ENCODE peak calls at places on chromosomes 13 and 19, in seven cellular contexts. Z, L, Q, B, Y, X and W are unnamed samples.

GRCh38 chr19:36331353-36332228 is 47.4 kb downstream of the ZFP14 start:
- DNase-seq in X (peak; percentile 42), L (peak; percentile 82), Y (peak; percentile 73), Z (peak; percentile 64), Q (peak; percentile 94), B (peak; percentile 80), W (peak; percentile 83)

GRCh38 chr19:33950141-33950805 is 153.6 kb downstream of the KCTD15 start:
- DNase-seq in Y (no peak), B (no peak), Q (peak; percentile 16), L (no peak), X (no peak), Z (no peak), W (no peak)

GRCh38 chr19:45137179-45137761 is 23.5 kb downstream of the NKPD1 start:
- DNase-seq in Q (no peak), Z (no peak), B (peak; percentile 61), L (no peak), Y (peak; percentile 81), X (no peak), W (no peak)

GRCh38 chr13:64643066-64643465 is 2587.1 kb downstream of the PCDH9 start:
- DNase-seq in Y (no peak), B (no peak), L (no peak), X (no peak), Z (no peak), Q (no peak), W (no peak)

GRCh38 chr13:102654786-102655185 is 40.1 kb downstream of the METTL21C start:
- DNase-seq in Y (no peak), B (no peak), Q (no peak), Z (no peak), X (no peak), L (no peak), W (no peak)

GRCh38 chr19:39310558-39311311 is 9.9 kb downstream of the LRFN1 start:
- DNase-seq in L (no peak), X (no peak), B (no peak), Y (no peak), Z (no peak), Q (no peak), W (no peak)

GRCh38 chr13:40315416-40316064 is 350.9 kb downstream of the FOXO1 start:
- DNase-seq in Q (no peak), X (peak; percentile 59), L (no peak), Y (no peak), Z (no peak), B (no peak), W (no peak)

GRCh38 chr19:6963937-6964336 is 57.3 kb downstream of the MBD3L2B start:
- DNase-seq in L (no peak), Q (no peak), Y (no peak), X (peak; percentile 15), B (no peak), Z (no peak), W (no peak)

GRCh38 chr13:98033277-98034247 is 80.1 kb downstream of the IPO5 start:
- DNase-seq in Z (peak; percentile 55), Q (peak; percentile 81), X (no peak), Y (no peak), B (no peak), L (peak; percentile 37), W (no peak)

GRCh38 chr19:42185281-42185680 is 32.2 kb downstream of the DEDD2 start:
- DNase-seq in Z (peak; percentile 35), Q (peak; percentile 48), B (no peak), L (no peak), X (no peak), Y (no peak), W (no peak)

GRCh38 chr19:38671654-38672053 is 24.2 kb downstream of the ACTN4 start:
- DNase-seq in L (no peak), Y (no peak), B (no peak), Q (no peak), X (no peak), Z (no peak), W (no peak)

GRCh38 chr19:48333467-48334384 is 8.4 kb downstream of the EMP3 start:
- DNase-seq in X (peak; percentile 92), L (no peak), B (peak; percentile 92), Z (peak; percentile 94), Y (peak; percentile 96), Q (peak; percentile 92), W (peak; percentile 64)

GRCh38 chr19:6997679-6998445 is 23.4 kb downstream of the MBD3L2B start:
- DNase-seq in Z (peak; percentile 18), Q (peak; percentile 4), B (no peak), Y (no peak), X (no peak), L (no peak), W (no peak)

GRCh38 chr13:29847501-29847983 is 2.9 kb downstream of the UBL3 start:
- DNase-seq in X (no peak), Z (peak; percentile 54), L (no peak), Q (peak; percentile 56), Y (no peak), B (no peak), W (no peak)

GRCh38 chr19:38744298-38744681 is at the start of gene CAPN12:
- DNase-seq in X (no peak), Q (no peak), B (no peak), Y (no peak), L (no peak), Z (no peak), W (no peak)

GRCh38 chr13:20964904-20965303 is 62.4 kb upstream of the XPO4 start:
- DNase-seq in Z (peak; percentile 49), Q (peak; percentile 33), Y (no peak), X (no peak), L (no peak), B (no peak), W (no peak)

GRCh38 chr19:3140667-3141038 is 4.8 kb downstream of the GNA15 start:
- DNase-seq in Q (no peak), L (no peak), Z (no peak), B (no peak), Y (no peak), X (no peak), W (no peak)

GRCh38 chr19:788821-789472 is 8.3 kb upstream of the PTBP1 start:
- DNase-seq in B (no peak), Z (no peak), X (no peak), Y (no peak), L (no peak), Q (peak; percentile 54), W (no peak)

GRCh38 chr13:35826626-35827254 is 304.4 kb downstream of the DCLK1 start:
- DNase-seq in Z (no peak), Y (no peak), L (no peak), B (no peak), X (no peak), Q (no peak), W (no peak)

GRCh38 chr13:33550885-33551284 is 265.3 kb upstream of the STARD13 start:
- DNase-seq in Y (no peak), B (no peak), X (no peak), Z (no peak), Q (no peak), L (no peak), W (no peak)

GRCh38 chr13:48775804-48776203 is 122.1 kb downstream of the CYSLTR2 start:
- DNase-seq in Y (no peak), X (no peak), B (no peak), Z (peak; percentile 90), Q (peak; percentile 97), L (peak; percentile 92), W (no peak)

GRCh38 chr13:111005808-111006494 is 91.1 kb upstream of the ANKRD10 start:
- DNase-seq in L (no peak), Q (peak; percentile 41), B (peak; percentile 63), Y (no peak), Z (no peak), X (no peak), W (no peak)

GRCh38 chr19:13165091-13165997 is 15.1 kb downstream of the IER2 start:
- DNase-seq in Q (no peak), B (no peak), X (no peak), Z (no peak), Y (no peak), L (no peak), W (no peak)